ENCODE peak calls at places on chromosome 2, in six cellular contexts. F, M, L, D, Z and O are unnamed samples.

GRCh38 chr2:73100956-73101355 is 11.8 kb downstream of the RAB11FIP5 start:
- DNase-seq in D (no peak), F (no peak), L (no peak), M (no peak), Z (no peak), O (no peak)

GRCh38 chr2:649461-650342 is 27.5 kb downstream of the TMEM18 start:
- DNase-seq in Z (peak; percentile 2), F (no peak), D (no peak), L (peak; percentile 30), M (no peak), O (no peak)

GRCh38 chr2:21317131-21317530 is 193.4 kb downstream of the TDRD15 start:
- DNase-seq in Z (peak; percentile 85), F (no peak), L (peak; percentile 56), D (peak; percentile 30), M (peak; percentile 30), O (peak; percentile 84)

GRCh38 chr2:108637304-108637669 is 82.0 kb upstream of the RANBP2 start:
- DNase-seq in F (no peak), Z (peak; percentile 67), L (no peak), D (no peak), M (no peak), O (peak; percentile 58)

GRCh38 chr2:44275915-44276279 is 617 bp downstream of the SLC3A1 start:
- DNase-seq in D (no peak), M (no peak), F (no peak), L (no peak), Z (no peak), O (no peak)

GRCh38 chr2:230411484-230412368 is 4.3 kb upstream of the SP100 start:
- DNase-seq in M (peak; percentile 5), F (no peak), Z (peak; percentile 48), D (peak; percentile 43), L (peak; percentile 71), O (peak; percentile 52)

GRCh38 chr2:10432315-10433181 is 15.6 kb downstream of the ODC1 start:
- DNase-seq in M (no peak), L (peak; percentile 65), D (no peak), Z (no peak), F (no peak), O (no peak)

GRCh38 chr2:98911376-98912154 is 24.5 kb downstream of the CRACDL start:
- DNase-seq in M (no peak), Z (peak; percentile 7), F (no peak), D (no peak), L (peak; percentile 34), O (peak; percentile 1)

GRCh38 chr2:47503481-47504070 is 100.6 kb downstream of the MSH2 start:
- DNase-seq in D (no peak), M (no peak), Z (no peak), L (no peak), F (no peak), O (no peak)

GRCh38 chr2:118177318-118177717 is 89.0 kb downstream of the INSIG2 start:
- DNase-seq in L (no peak), F (no peak), Z (no peak), M (no peak), D (no peak), O (no peak)

GRCh38 chr2:10584242-10584753 is 105.5 kb downstream of the NOL10 start:
- DNase-seq in F (no peak), D (no peak), M (no peak), Z (no peak), L (no peak), O (no peak)

GRCh38 chr2:234422242-234422641 is 74.6 kb downstream of the ARL4C start:
- DNase-seq in Z (no peak), M (no peak), D (no peak), L (no peak), F (no peak), O (no peak)

GRCh38 chr2:23669413-23670244 is 257.3 kb downstream of the ATAD2B start:
- DNase-seq in M (peak; percentile 49), F (no peak), L (no peak), Z (peak; percentile 88), D (no peak), O (peak; percentile 64)

GRCh38 chr2:118654945-118655344 is 192.5 kb downstream of the EN1 start:
- DNase-seq in F (no peak), Z (no peak), M (no peak), L (no peak), D (no peak), O (no peak)

GRCh38 chr2:120874401-120874821 is 138.7 kb downstream of the GLI2 start:
- DNase-seq in M (no peak), D (no peak), F (no peak), Z (no peak), L (no peak), O (no peak)

GRCh38 chr2:109523536-109524361 is 90.0 kb downstream of the SEPTIN10 start:
- DNase-seq in F (no peak), L (no peak), M (no peak), D (no peak), Z (no peak), O (no peak)

GRCh38 chr2:156399224-156399949 is 36.8 kb upstream of the GPD2 start:
- DNase-seq in D (peak; percentile 18), L (no peak), F (no peak), Z (no peak), M (no peak), O (no peak)